ENCODE peak calls at places on chromosomes 5 and 9, in five cellular contexts. Z, J, G, E and T are unnamed samples.

GRCh38 chr5:107218457-107219193 is 452.1 kb downstream of the EFNA5 start:
- DNase-seq in E (no peak), Z (peak; percentile 18), G (no peak), J (no peak), T (no peak)

GRCh38 chr9:9004844-9005243 is 1205.3 kb upstream of the DMAC1 start:
- DNase-seq in J (no peak), E (no peak), G (no peak), Z (no peak), T (no peak)

GRCh38 chr9:69331444-69331843 is 6.4 kb downstream of the ENTREP1 start:
- DNase-seq in E (no peak), Z (no peak), G (no peak), J (no peak), T (no peak)

GRCh38 chr9:133779081-133779480 is 40.9 kb upstream of the SARDH start:
- DNase-seq in J (peak; percentile 19), Z (no peak), G (no peak), E (no peak), T (no peak)

GRCh38 chr5:55154893-55155292 is 5.1 kb upstream of the GPX8 start:
- DNase-seq in Z (no peak), J (no peak), G (no peak), E (no peak), T (no peak)

GRCh38 chr9:135230817-135231520 is 143.5 kb downstream of the OLFM1 start:
- DNase-seq in Z (no peak), G (no peak), E (no peak), J (no peak), T (no peak)

GRCh38 chr5:135591277-135591676 is 12.5 kb upstream of the CXCL14 start:
- DNase-seq in J (no peak), G (no peak), E (no peak), Z (no peak), T (no peak)

GRCh38 chr9:14030350-14030823 is 283.6 kb downstream of the NFIB start:
- DNase-seq in E (no peak), J (no peak), Z (no peak), G (no peak), T (no peak)

GRCh38 chr5:171272996-171273970 is 35.8 kb upstream of the TLX3 start:
- DNase-seq in G (no peak), E (no peak), J (no peak), Z (peak; percentile 17), T (no peak)

GRCh38 chr5:35990941-35991592 is at the start of gene UGT3A1:
- DNase-seq in G (no peak), J (no peak), E (no peak), Z (peak; percentile 78), T (no peak)

GRCh38 chr5:159660401-159660800 is 255.9 kb upstream of the ADRA1B start:
- DNase-seq in E (no peak), J (no peak), Z (no peak), G (no peak), T (no peak)

GRCh38 chr5:52693279-52693678 is 94.4 kb upstream of the ITGA1 start:
- DNase-seq in J (no peak), Z (peak; percentile 58), E (peak; percentile 28), G (no peak), T (peak; percentile 4)

GRCh38 chr9:2686884-2687283 is 30.4 kb upstream of the KCNV2 start:
- DNase-seq in E (no peak), Z (no peak), G (no peak), J (no peak), T (no peak)

GRCh38 chr9:128285033-128285784 is 9.1 kb downstream of the SWI5 start:
- DNase-seq in Z (no peak), E (no peak), G (no peak), J (no peak), T (peak; percentile 87)

GRCh38 chr9:7640205-7640604 is 159.4 kb downstream of the DMAC1 start:
- DNase-seq in E (no peak), Z (no peak), G (no peak), J (no peak), T (no peak)

GRCh38 chr9:135300346-135301141 is 179.0 kb upstream of the PPP1R26 start:
- DNase-seq in J (peak; percentile 38), E (no peak), Z (peak; percentile 5), G (no peak), T (peak; percentile 13)

GRCh38 chr9:22813520-22813919 is 366.9 kb downstream of the DMRTA1 start:
- DNase-seq in G (no peak), J (no peak), Z (no peak), E (no peak), T (no peak)

GRCh38 chr9:115393976-115394775 is 276.2 kb upstream of the TNC start:
- DNase-seq in E (no peak), J (no peak), G (no peak), Z (no peak), T (no peak)

GRCh38 chr9:127927457-127928231 is 2.9 kb downstream of the PIP5KL1 start:
- DNase-seq in G (peak; percentile 74), J (peak; percentile 87), Z (peak; percentile 61), E (peak; percentile 82), T (no peak)

GRCh38 chr5:158590936-158591863 is 508.5 kb downstream of the EBF1 start:
- DNase-seq in E (no peak), Z (peak; percentile 3), G (no peak), J (no peak), T (peak; percentile 48)

GRCh38 chr5:158589939-158590338 is 509.8 kb downstream of the EBF1 start:
- DNase-seq in E (no peak), Z (no peak), J (no peak), G (no peak), T (no peak)

DNA sequence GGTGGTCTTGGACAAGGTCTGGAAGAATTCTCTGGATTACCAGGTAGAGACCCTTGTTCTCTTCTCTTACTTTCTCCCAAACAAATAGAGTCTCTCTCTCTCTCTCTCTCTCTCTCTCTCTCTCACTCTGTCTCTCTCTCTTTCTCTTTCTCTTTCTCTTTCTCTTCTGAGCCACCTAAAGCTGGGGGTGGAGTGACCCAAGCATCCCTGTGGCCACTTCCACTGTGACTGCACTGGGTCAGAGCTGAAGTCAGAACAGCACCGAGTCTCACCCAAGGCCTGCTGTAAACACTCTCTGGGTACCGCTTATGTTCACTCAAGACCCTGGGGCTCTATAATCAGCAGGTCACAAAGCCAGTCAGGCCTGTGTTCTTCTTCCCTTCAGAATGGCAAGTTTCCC is 513.7 kb downstream of the EBF1 start:
- DNase-seq in E (no peak), G (peak; percentile 0), Z (no peak), J (no peak), T (no peak)
- H3K9me3 ChIP-seq in E (no peaks in the 10 kb centered on the region), G (no peaks in the 10 kb centered on the region), Z (no peaks in the 10 kb centered on the region), J (no peaks in the 10 kb centered on the region), T (no peaks in the 10 kb centered on the region)

DNA sequence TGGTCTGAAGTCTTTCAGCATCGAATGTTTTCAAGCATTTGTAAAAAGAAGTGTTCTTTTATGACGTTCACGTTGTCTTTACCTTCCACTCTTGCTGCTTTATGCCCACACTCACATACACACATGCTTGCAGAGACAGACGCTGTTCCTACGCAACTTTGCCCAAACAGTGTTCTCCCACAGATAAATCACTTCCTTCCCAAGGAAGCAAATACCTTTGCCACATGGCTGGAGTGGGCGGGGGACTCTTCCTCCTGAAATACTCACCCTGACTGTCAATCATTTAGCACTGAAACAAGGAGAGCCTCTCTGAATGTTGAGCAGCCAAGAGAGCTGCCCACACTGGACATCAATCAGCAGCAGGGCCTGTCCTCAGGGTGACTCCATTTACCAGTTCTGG is 22.4 kb upstream of the ASTN2 start:
- DNase-seq in Z (no peak), G (no peak), J (no peak), E (no peak), T (no peak)
- H3K9me3 ChIP-seq in Z (no peaks in the 10 kb centered on the region), G (peaks cover 4% of the 10 kb centered on the region), J (no peaks in the 10 kb centered on the region), E (no peaks in the 10 kb centered on the region), T (no peaks in the 10 kb centered on the region)

DNA sequence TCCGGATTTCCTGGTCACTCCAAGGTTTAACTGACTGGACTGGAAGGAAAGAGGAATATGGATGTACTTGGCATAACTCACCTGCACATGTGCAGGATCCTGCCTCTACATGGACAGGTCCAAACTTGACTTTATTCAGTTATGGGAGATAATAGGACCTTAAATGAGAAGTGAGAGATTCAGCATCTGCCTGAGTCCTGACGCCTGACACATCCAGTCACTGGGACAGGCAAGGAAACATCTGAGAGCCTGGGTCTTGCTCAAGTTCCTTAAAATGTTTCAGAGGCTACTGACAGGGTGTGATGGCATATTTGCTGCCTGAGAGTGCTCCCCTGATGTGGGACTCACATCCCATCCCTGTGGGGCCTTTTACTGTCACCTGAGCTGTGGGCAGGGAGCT is 34.9 kb downstream of the ZNF354A start:
- DNase-seq in G (no peak), Z (no peak), J (no peak), E (no peak), T (no peak)
- H3K9me3 ChIP-seq in G (peaks cover 26% of the 10 kb centered on the region), Z (no peaks in the 10 kb centered on the region), J (no peaks in the 10 kb centered on the region), E (peaks cover 46% of the 10 kb centered on the region), T (no peaks in the 10 kb centered on the region)

GRCh38 chr9:107919263-107919662 is 429.7 kb upstream of the KLF4 start:
- DNase-seq in Z (no peak), E (no peak), J (no peak), G (no peak), T (no peak)
- H3K9me3 ChIP-seq in Z (no peaks in the 10 kb centered on the region), E (no peaks in the 10 kb centered on the region), J (no peaks in the 10 kb centered on the region), G (peaks cover 7% of the 10 kb centered on the region), T (no peaks in the 10 kb centered on the region)

GRCh38 chr5:3212869-3213268 is 382.8 kb upstream of the IRX1 start:
- DNase-seq in Z (no peak), J (no peak), G (no peak), E (no peak), T (no peak)
- H3K9me3 ChIP-seq in Z (no peaks in the 10 kb centered on the region), J (no peaks in the 10 kb centered on the region), G (peaks cover 7% of the 10 kb centered on the region), E (no peaks in the 10 kb centered on the region), T (no peaks in the 10 kb centered on the region)

GRCh38 chr9:101409079-101409477 is 10.4 kb downstream of the ZNF189 start:
- DNase-seq in J (no peak), Z (no peak), G (no peak), E (no peak), T (no peak)

GRCh38 chr9:101403886-101404285 is 5.2 kb downstream of the ZNF189 start:
- DNase-seq in E (no peak), Z (no peak), G (no peak), J (no peak), T (no peak)

GRCh38 chr9:101408374-101409078 is 9.9 kb downstream of the ZNF189 start:
- DNase-seq in E (no peak), J (no peak), G (no peak), Z (no peak), T (no peak)
- H3K9me3 ChIP-seq in E (peaks cover 82% of the 10 kb centered on the region), J (no peaks in the 10 kb centered on the region), G (peaks cover 12% of the 10 kb centered on the region), Z (peaks cover 5% of the 10 kb centered on the region), T (peaks cover 4% of the 10 kb centered on the region)

DNA sequence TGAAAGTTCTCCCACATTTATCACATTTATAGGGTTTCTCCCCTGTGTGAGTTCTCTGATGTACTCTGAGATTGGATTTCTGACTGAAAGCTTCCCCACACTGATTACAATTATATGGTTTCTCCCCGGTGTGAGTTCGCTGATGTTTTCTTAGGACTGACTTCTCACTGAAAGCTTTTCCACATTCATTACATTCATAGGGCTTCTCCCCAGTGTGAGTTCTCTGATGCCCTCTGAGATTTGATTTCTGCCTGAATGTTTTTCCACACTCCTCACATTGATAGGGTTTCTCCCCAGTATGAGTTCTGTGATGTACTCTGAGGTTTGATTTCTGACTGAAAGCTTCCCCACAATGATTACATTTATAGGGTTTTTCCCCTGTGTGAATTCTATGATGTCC is 36.3 kb downstream of the ZNF782 start:
- DNase-seq in G (no peak), J (no peak), E (no peak), Z (no peak), T (no peak)
- H3K9me3 ChIP-seq in G (peaks cover 15% of the 10 kb centered on the region), J (peaks cover 2% of the 10 kb centered on the region), E (peaks cover 81% of the 10 kb centered on the region), Z (no peaks in the 10 kb centered on the region), T (peaks cover 13% of the 10 kb centered on the region)

GRCh38 chr5:166672431-166672830 is 1619.0 kb upstream of the WWC1 start:
- DNase-seq in Z (no peak), J (no peak), E (no peak), G (no peak), T (no peak)

GRCh38 chr5:166671818-166672217 is 1619.6 kb upstream of the WWC1 start:
- DNase-seq in E (no peak), G (no peak), Z (no peak), J (no peak), T (no peak)
- H3K9me3 ChIP-seq in E (no peaks in the 10 kb centered on the region), G (no peaks in the 10 kb centered on the region), Z (no peaks in the 10 kb centered on the region), J (no peaks in the 10 kb centered on the region), T (no peaks in the 10 kb centered on the region)